ENCODE peak calls at places on chromosome 14, in ten cellular contexts. W is uterus; N is gastrocnemius medialis; O is astrocyte; S is HL-60; X is fibroblast of mammary gland; J is tibial nerve; R is HepG2; V is CD8-positive, alpha-beta T cell; A is ovary. B is an unnamed sample.

GRCh38 chr14:78170203-78170602 is at the start of gene NRXN3:
- DNase-seq in W (no peak), N (no peak), O (peak), S (no peak), X (no peak), J (no peak), R (no peak), V (no peak), A (no peak), B (no peak)

GRCh38 chr14:57970594-57970993 is 104.7 kb upstream of the SLC35F4 start:
- DNase-seq in W (no peak), N (no peak), O (no peak), S (no peak), X (no peak), J (no peak), R (no peak), V (no peak), A (no peak), B (no peak)

GRCh38 chr14:99838555-99839193 is 45.5 kb downstream of the EML1 start:
- DNase-seq in W (no peak), N (no peak), O (peak), S (no peak), X (peak), J (no peak), R (peak), V (no peak), A (no peak), B (no peak)

GRCh38 chr14:100374891-100375272 is 51.7 kb downstream of the SLC25A47 start:
- DNase-seq in W (no peak), N (no peak), O (no peak), S (no peak), X (peak), J (no peak), R (no peak), V (no peak), A (no peak), B (no peak)

GRCh38 chr14:76782115-76782884 is 21.0 kb downstream of the VASH1 start:
- DNase-seq in W (no peak), N (no peak), O (no peak), S (no peak), X (no peak), J (no peak), R (no peak), V (no peak), A (no peak), B (no peak)

GRCh38 chr14:99164712-99165111 is 107.3 kb downstream of the BCL11B start:
- DNase-seq in W (no peak), N (no peak), O (no peak), S (no peak), X (no peak), J (no peak), R (no peak), V (no peak), A (no peak), B (no peak)

GRCh38 chr14:50545618-50546017 is 13.2 kb upstream of the MAP4K5 start:
- DNase-seq in W (no peak), N (peak), O (no peak), S (no peak), X (no peak), J (no peak), R (peak), V (no peak), A (no peak), B (peak)

GRCh38 chr14:21343035-21343794 is 40.6 kb downstream of the SUPT16H start:
- DNase-seq in W (no peak), N (no peak), O (no peak), S (peak), X (no peak), J (no peak), R (no peak), V (no peak), A (no peak), B (no peak)

GRCh38 chr14:28661171-28661772 is 105.3 kb upstream of the FOXG1 start:
- DNase-seq in W (no peak), N (no peak), O (peak), S (no peak), X (peak), J (no peak), R (peak), V (no peak), A (no peak), B (no peak)

GRCh38 chr14:34053666-34054065 is 102.8 kb upstream of the EGLN3 start:
- DNase-seq in W (peak), N (no peak), O (peak), S (no peak), X (peak), J (peak), R (no peak), V (no peak), A (peak), B (no peak)

GRCh38 chr14:51939727-51940126 is 49.6 kb upstream of the RTRAF start:
- DNase-seq in W (peak), N (no peak), O (no peak), S (no peak), X (peak), J (no peak), R (no peak), V (no peak), A (no peak), B (no peak)

GRCh38 chr14:79011091-79011919 is 841.1 kb downstream of the NRXN3 start:
- DNase-seq in W (no peak), N (no peak), O (peak), S (no peak), X (peak), J (peak), R (peak), V (no peak), A (no peak), B (peak)

GRCh38 chr14:33287204-33287603 is 348.5 kb downstream of the NPAS3 start:
- DNase-seq in W (no peak), N (no peak), O (peak), S (no peak), X (no peak), J (no peak), R (no peak), V (no peak), A (no peak), B (no peak)

GRCh38 chr14:96121660-96122395 is 82.7 kb downstream of the C14orf132 start:
- DNase-seq in W (no peak), N (no peak), O (peak), S (no peak), X (peak), J (no peak), R (no peak), V (no peak), A (no peak), B (no peak)

GRCh38 chr14:36059531-36059930 is 117.0 kb downstream of the PTCSC3 start:
- DNase-seq in W (no peak), N (no peak), O (no peak), S (no peak), X (no peak), J (no peak), R (no peak), V (no peak), A (no peak), B (no peak)

GRCh38 chr14:56087824-56088571 is 30.2 kb upstream of the PELI2 start:
- DNase-seq in W (no peak), N (no peak), O (peak), S (no peak), X (peak), J (no peak), R (no peak), V (no peak), A (no peak), B (no peak)

GRCh38 chr14:30710870-30711269 is 88.8 kb downstream of the SCFD1 start:
- DNase-seq in W (no peak), N (no peak), O (peak), S (no peak), X (peak), J (no peak), R (no peak), V (no peak), A (no peak), B (no peak)

GRCh38 chr14:102187044-102187443 is 47.3 kb downstream of the WDR20 start:
- DNase-seq in W (no peak), N (no peak), O (peak), S (no peak), X (peak), J (no peak), R (no peak), V (no peak), A (no peak), B (no peak)

DNA sequence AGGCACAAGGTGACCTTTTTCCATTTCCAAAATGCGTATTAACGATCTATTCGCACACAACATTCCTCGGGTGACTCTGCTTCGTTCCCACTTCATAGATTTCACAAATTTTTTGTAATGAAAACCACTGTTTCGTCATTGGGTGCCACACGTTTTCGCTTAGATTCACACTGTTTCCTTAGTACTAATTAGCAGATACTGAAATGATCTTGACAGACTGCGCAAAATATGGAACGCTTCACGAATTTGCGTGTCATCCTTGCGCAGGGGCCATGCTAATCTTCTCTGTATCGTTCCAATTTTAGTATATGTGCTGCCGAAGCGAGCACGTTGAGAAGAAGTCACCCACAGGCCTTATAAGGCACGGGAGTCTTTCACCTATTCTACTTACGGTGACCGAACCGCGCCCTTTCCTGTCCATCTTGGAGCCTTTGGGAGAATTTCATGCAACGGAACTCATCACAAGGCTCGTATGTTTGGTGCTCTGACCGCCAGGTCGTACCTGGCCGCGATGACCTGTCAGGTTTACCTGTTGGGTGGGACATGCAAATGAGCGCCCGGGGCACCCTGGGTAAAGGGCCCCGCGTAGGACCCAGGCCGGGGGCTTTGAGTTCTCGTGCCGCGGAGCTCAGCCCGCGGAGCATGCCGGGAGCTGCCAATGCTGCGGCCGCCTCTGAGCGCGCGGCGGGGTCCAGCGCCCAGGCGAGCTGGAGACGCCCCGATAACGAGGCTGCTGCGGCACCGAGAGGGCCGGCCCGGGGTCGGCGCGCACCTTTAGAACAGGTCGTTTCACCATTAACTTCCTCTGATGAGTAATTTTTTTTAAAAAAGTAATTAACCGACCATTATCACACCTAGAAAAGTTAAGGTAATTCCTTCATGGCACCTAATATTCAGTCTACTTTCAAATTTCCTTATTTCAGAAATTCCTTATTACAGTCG is at the start of gene RNU6-8:
- DNase-seq in W (peak), N (peak), O (peak), S (peak), X (peak), J (peak), R (peak), V (peak), A (peak), B (peak)
- TF ChIP-seq CTCF in W (no peak), N (no peak), O (no peak), S (no peak), X (no peak), J (no peak), R (no peak), V (no peak), A (no peak), B (no peak)

GRCh38 chr14:69933623-69934275 is 54.5 kb downstream of the SMOC1 start:
- DNase-seq in W (no peak), N (no peak), O (no peak), S (no peak), X (no peak), J (no peak), R (peak), V (no peak), A (no peak), B (no peak)
- H3K4me3 ChIP-seq in W (no peak), N (no peak), O (no peak), S (no peak), X (no peak), J (no peak), R (no peak), V (no peak), A (no peak), B (no peak)

DNA sequence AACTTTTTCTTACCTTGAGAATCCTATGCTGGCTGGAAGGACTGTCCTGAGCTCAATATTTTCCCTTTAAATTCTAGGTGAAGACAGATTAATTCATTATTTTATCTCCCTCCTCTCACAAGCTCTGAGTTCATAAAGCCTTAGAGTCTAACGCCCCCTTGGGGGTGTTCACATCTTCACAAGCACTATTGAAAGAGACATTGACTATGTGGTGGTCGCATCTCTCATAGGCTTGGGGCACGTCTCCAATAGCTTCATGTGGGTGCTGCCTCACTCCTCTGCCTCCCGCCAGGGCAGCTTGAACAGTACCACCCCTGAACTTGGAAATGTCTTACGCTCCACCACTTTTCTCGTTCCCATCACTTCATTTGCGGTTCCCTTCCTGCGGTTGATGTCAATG is 106.2 kb downstream of the UNC79 start:
- DNase-seq in W (no peak), N (no peak), O (no peak), S (no peak), X (peak), J (no peak), R (peak), V (no peak), A (no peak), B (no peak)
- TF ChIP-seq CTCF in W (no peak), N (no peak), O (no peak), S (no peak), X (peak), J (no peak), R (peak), V (no peak), A (no peak), B (peak)

GRCh38 chr14:69115407-69116185 is 37.3 kb downstream of the DCAF5 start:
- DNase-seq in W (no peak), N (no peak), O (no peak), S (no peak), X (no peak), J (no peak), R (no peak), V (no peak), A (no peak), B (no peak)

GRCh38 chr14:69118313-69118712 is 34.6 kb downstream of the DCAF5 start:
- DNase-seq in W (no peak), N (no peak), O (no peak), S (no peak), X (no peak), J (no peak), R (no peak), V (no peak), A (no peak), B (no peak)

GRCh38 chr14:69114763-69115162 is 38.2 kb downstream of the DCAF5 start:
- DNase-seq in W (no peak), N (no peak), O (no peak), S (no peak), X (no peak), J (no peak), R (no peak), V (no peak), A (no peak), B (no peak)

GRCh38 chr14:69117020-69117767 is 35.7 kb downstream of the DCAF5 start:
- DNase-seq in W (no peak), N (no peak), O (no peak), S (no peak), X (no peak), J (no peak), R (no peak), V (no peak), A (no peak), B (no peak)
- H3K4me3 ChIP-seq in W (no peak), N (no peak), O (no peak), S (no peak), X (no peak), J (no peak), R (no peak), V (no peak), A (no peak), B (no peak)

GRCh38 chr14:105528197-105528858 is 1.9 kb downstream of the TMEM121 start:
- DNase-seq in W (peak), N (peak), O (peak), S (peak), X (peak), J (peak), R (peak), V (peak), A (peak), B (no peak)
- TF ChIP-seq CTCF in W (peak), N (peak), O (peak), S (peak), X (peak), J (peak), R (peak), V (peak), A (peak), B (peak)